ENCODE peak calls at places on chromosomes 12 and 14, in seven cellular contexts. A is fibroblast of lung, S is ovary, D is T-helper 22 cell, L is cardiac fibroblast, B is hypothalamus, J is ACHN. T is an unnamed sample.

GRCh38 chr12:100427078-100427477 is 46.6 kb upstream of the NR1H4 start:
- DNase-seq in A (peak), J (peak), S (no peak), B (no peak), L (peak), D (no peak), T (peak)

GRCh38 chr14:36663404-36664321 is 2.0 kb downstream of the PAX9 start:
- DNase-seq in B (no peak), J (peak), D (no peak), A (peak), S (no peak), L (no peak), T (no peak)

GRCh38 chr12:68158427-68158826 is 1.1 kb downstream of the IFNG start:
- DNase-seq in J (peak), A (no peak), B (no peak), D (no peak), S (no peak), L (peak), T (peak)

GRCh38 chr14:23660290-23661226 is 24.4 kb downstream of the DHRS2 start:
- DNase-seq in S (peak), D (no peak), A (no peak), B (peak), L (no peak), J (no peak), T (no peak)

GRCh38 chr14:78519863-78520262 is 349.7 kb downstream of the NRXN3 start:
- DNase-seq in A (peak), B (no peak), L (peak), S (no peak), D (no peak), J (peak), T (peak)

GRCh38 chr12:93772003-93772402 is 94.8 kb downstream of the CRADD start:
- DNase-seq in L (no peak), S (no peak), J (no peak), B (no peak), A (no peak), D (no peak), T (no peak)

GRCh38 chr14:53236708-53237107 is 83.6 kb upstream of the DDHD1 start:
- DNase-seq in S (no peak), L (no peak), B (no peak), J (no peak), D (no peak), A (no peak), T (no peak)

GRCh38 chr12:42741771-42742510 is 152.4 kb upstream of the PRICKLE1 start:
- DNase-seq in B (no peak), J (peak), L (peak), S (no peak), D (no peak), A (peak), T (peak)

T was measured in myocyte.